ENCODE peak calls at places on chromosomes 13 and 19, in ten cellular contexts. E is IMR-90, Q is K562, J is heart left ventricle, L is breast epithelium, I is stomach, S is suprapubic skin, T is adrenal gland, K is tibial nerve, F is thyroid gland. B is an unnamed sample.

GRCh38 chr13:73190477-73190876 is 131.7 kb downstream of the KLF5 start:
- DNase-seq in L (no peak), S (no peak), T (no peak), F (no peak), J (no peak), I (no peak), K (peak), Q (no peak), E (no peak), B (no peak)

GRCh38 chr19:55482128-55482961 is 2.6 kb upstream of the NAT14 start:
- DNase-seq in F (no peak), K (no peak), J (peak), L (no peak), S (no peak), Q (no peak), T (no peak), I (no peak), E (no peak), B (no peak)

GRCh38 chr19:7506385-7507328 is 9.2 kb upstream of the ZNF358 start:
- DNase-seq in J (peak), I (peak), E (peak), F (peak), Q (peak), T (peak), L (no peak), S (no peak), K (peak), B (peak)

GRCh38 chr13:24660023-24660806 is 20.0 kb upstream of the ATP12A start:
- DNase-seq in T (no peak), Q (no peak), J (no peak), I (no peak), L (no peak), S (no peak), F (no peak), E (no peak), K (no peak), B (no peak)

GRCh38 chr13:44048326-44048725 is 168.6 kb downstream of the LACC1 start:
- DNase-seq in Q (peak), F (no peak), T (no peak), S (no peak), K (no peak), J (no peak), I (no peak), E (no peak), L (no peak), B (no peak)

GRCh38 chr13:93624371-93624777 is 397.8 kb downstream of the GPC6 start:
- DNase-seq in F (no peak), E (no peak), K (no peak), I (no peak), L (no peak), J (no peak), Q (no peak), S (no peak), T (no peak), B (no peak)

GRCh38 chr13:21060063-21060826 is 1.1 kb downstream of the LATS2 start:
- DNase-seq in Q (no peak), L (no peak), T (no peak), E (peak), J (peak), S (no peak), F (peak), I (peak), K (peak), B (no peak)

GRCh38 chr13:112140366-112140765 is 73.4 kb downstream of the SOX1 start:
- DNase-seq in T (no peak), J (no peak), L (peak), F (no peak), S (no peak), Q (no peak), E (no peak), K (no peak), I (peak), B (no peak)

DNA sequence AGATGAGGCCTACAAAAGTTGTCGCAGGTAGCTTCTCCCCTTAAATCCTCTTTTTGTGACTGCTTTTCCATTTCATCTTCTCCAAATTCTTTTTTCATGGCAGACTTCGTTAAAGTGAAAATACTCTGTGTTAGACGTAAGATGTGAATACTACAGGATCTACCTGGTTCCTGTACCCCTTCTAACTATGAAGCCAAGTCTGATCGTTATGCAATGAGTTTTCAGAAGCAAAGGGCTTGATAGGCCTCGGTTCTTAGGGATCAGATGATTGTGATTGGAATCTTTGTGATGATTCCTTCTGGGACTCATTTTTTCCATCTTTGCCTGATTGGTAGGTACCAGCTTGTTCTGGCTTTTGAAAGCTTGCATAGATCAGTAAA is 86.9 kb downstream of the PCCA start:
- DNase-seq in J (no peak), Q (no peak), E (no peak), S (no peak), I (no peak), T (no peak), K (no peak), L (no peak), F (no peak), B (no peak)
- TF ChIP-seq POLR2A in J (no peak), Q (no peak), E (no peak), S (no peak), I (no peak), T (no peak), K (no peak), L (no peak), F (no peak), B (no peak)

GRCh38 chr19:54460230-54461005 is 3.2 kb downstream of the LENG9 start:
- DNase-seq in T (peak), Q (no peak), K (no peak), L (no peak), S (no peak), F (no peak), I (no peak), E (no peak), J (no peak), B (no peak)

GRCh38 chr19:54458648-54459281 is 4.8 kb downstream of the LENG9 start:
- DNase-seq in L (no peak), Q (no peak), T (peak), K (no peak), E (no peak), I (no peak), S (no peak), J (no peak), F (no peak), B (no peak)

GRCh38 chr19:54457773-54458647 is 5.6 kb downstream of the LENG9 start:
- DNase-seq in I (no peak), J (no peak), E (no peak), S (no peak), F (no peak), K (no peak), L (no peak), T (no peak), Q (no peak), B (no peak)

GRCh38 chr19:54461201-54462071 is 2.1 kb downstream of the LENG9 start:
- DNase-seq in E (peak), L (no peak), S (peak), J (no peak), F (no peak), Q (no peak), T (no peak), K (no peak), I (no peak), B (no peak)

GRCh38 chr19:54459282-54460229 is 4.0 kb downstream of the LENG9 start:
- DNase-seq in E (no peak), I (no peak), S (no peak), F (no peak), K (no peak), J (no peak), L (no peak), Q (no peak), T (no peak), B (no peak)
- TF ChIP-seq POLR2A in E (no peak), I (no peak), S (no peak), F (no peak), K (no peak), J (no peak), L (no peak), Q (peak), T (no peak), B (no peak)

GRCh38 chr19:51122112-51122981 is 2.4 kb upstream of the SIGLEC9 start:
- DNase-seq in L (no peak), E (no peak), J (peak), Q (peak), K (no peak), T (no peak), S (no peak), I (no peak), F (no peak), B (peak)
- TF ChIP-seq POLR2A in L (no peak), E (no peak), J (peak), Q (no peak), K (no peak), T (no peak), S (no peak), I (no peak), F (no peak), B (no peak)

GRCh38 chr19:3505598-3506383 is at the start of gene FZR1:
- DNase-seq in Q (peak), T (peak), S (peak), K (peak), F (peak), E (peak), L (peak), I (peak), J (peak), B (peak)
- TF ChIP-seq POLR2A in Q (peak), T (no peak), S (peak), K (peak), F (peak), E (peak), L (peak), I (no peak), J (peak), B (peak)

DNA sequence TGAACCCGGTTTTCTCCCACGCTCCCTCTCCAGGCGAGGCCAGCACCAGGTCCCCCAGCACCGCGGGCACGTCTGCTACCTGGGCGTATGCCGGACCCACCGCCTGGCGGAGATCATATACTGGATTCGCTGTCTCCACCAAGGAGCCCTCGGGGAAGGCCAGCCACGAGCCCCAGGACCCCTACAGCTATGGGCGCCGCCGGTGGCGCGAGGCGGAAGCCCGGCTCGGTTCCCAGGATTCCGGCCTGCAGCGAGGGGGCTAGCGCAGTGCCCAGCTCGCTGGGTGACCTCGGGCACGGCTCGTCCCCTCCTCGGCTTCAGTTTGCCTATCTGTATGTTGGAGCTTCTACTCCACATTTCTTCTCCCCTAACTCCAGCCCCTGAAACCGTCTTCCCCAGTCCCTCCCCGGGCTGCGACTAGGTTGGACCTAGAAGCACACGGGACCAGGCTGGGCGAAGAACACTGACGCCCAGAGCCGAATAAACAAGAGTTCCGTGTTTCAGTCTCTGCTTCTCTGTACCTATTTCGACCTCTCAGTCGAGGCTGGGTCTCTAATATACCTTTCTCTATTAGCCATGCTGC is 752 bp upstream of the CPT1C start:
- DNase-seq in L (no peak), I (no peak), J (no peak), K (no peak), Q (no peak), S (peak), F (no peak), T (no peak), E (no peak), B (no peak)
- TF ChIP-seq POLR2A in L (no peak), I (no peak), J (no peak), K (no peak), Q (no peak), S (no peak), F (no peak), T (no peak), E (no peak), B (no peak)

DNA sequence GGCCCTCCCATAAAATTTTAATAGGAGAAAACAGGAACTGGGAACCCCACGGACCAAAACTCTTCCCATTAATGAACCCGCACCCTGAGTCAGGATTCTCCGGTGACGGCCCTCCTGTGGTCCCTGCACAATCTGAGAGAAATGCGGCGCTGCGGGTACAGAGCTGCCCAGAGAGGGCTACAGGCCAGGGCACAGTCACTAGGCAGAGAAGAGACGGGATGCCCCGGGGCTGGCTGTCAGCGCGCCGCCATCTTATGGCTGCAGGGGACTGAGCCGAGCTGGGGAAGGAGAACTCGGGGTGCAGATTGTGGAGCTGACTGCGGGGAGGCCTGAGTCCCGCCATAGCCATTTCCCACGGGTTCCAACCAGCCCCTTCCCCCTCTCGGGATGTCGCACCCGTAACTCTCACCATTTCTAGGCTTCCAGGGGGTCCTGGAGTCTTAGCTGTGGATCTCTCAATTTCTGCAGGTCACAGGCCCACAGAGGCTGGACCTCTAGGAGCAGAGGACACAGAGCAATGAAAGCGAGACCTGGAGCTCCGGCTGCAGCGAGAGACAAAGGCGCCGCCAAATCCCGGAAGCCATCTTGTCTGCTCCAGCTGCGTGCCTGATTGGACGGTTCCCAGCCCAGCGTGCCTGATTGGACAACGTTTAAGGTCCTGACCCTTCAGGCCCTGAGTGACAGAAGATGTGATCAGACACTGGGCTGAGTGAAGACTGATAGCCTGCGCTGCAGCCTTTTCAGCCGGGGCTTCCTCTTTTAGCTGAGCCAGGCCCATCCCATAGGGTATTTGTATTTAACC is at the start of gene ZNF675:
- DNase-seq in L (peak), E (peak), T (peak), I (peak), J (peak), F (peak), K (peak), S (peak), Q (peak), B (peak)
- TF ChIP-seq POLR2A in L (no peak), E (peak), T (peak), I (no peak), J (peak), F (no peak), K (peak), S (no peak), Q (peak), B (peak)

DNA sequence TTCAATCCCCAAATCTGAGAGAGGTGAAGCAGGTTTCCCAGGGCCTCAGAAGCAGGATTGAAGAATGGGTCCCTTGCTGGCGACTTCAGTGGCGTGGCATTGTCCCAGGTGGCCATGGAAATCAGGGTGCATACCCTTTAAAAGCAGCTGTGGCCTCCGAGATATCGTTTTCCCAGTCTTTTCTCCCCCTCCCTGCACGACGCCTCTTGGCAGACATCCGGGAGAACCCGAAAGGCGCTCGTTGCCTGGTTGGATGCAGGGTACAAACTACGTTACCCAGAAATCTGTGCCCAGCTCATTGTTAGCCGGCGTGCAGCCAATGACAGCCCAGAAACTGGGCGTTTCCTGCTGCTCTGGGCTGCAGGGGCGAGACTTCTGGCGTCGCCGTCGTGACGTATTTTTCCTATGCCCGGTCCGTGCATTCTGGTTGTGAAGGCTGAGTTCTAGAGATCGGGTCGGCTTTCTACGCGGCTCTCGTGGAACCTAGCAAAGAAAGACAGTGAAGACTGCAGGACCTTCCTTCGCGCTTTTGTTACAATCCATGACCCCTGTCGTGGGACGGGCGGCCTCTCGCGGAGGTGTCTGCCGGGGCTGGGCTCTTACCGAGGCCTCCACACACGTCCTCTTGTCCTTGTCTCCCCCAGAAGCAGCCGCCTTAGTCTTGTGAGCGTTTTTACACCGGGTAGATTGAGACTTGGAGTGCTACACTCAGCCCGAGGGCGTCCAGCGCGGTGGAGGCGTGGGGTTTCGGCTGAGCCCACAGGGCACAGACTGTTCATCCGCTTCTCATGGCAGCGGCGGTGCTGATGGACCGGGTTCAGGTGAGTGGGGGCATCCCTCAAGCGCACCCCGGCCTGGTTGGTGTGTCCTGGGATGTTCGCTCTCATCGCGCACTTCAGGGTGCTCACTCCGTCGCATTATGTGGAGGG is at the start of gene ZNF304:
- DNase-seq in S (peak), J (peak), K (peak), Q (peak), I (peak), L (peak), E (peak), F (peak), T (peak), B (peak)
- TF ChIP-seq POLR2A in S (no peak), J (peak), K (no peak), Q (peak), I (no peak), L (no peak), E (peak), F (no peak), T (no peak), B (peak)

GRCh38 chr13:101341464-101341863 is 74.8 kb downstream of the NALCN start:
- DNase-seq in L (no peak), K (no peak), T (no peak), I (no peak), E (peak), S (no peak), Q (no peak), F (no peak), J (no peak), B (no peak)
- TF ChIP-seq POLR2A in L (no peak), K (no peak), T (no peak), I (no peak), E (no peak), S (no peak), Q (no peak), F (no peak), J (no peak), B (no peak)

GRCh38 chr13:113448545-113448884 is 4.8 kb downstream of the ADPRHL1 start:
- DNase-seq in Q (peak), T (no peak), I (peak), F (peak), K (no peak), S (no peak), L (peak), E (no peak), J (peak), B (no peak)

GRCh38 chr13:113446488-113446854 is 6.8 kb downstream of the ADPRHL1 start:
- DNase-seq in J (no peak), K (no peak), E (no peak), L (no peak), I (no peak), S (no peak), T (no peak), Q (no peak), F (no peak), B (no peak)

GRCh38 chr13:113447596-113447995 is 5.7 kb downstream of the ADPRHL1 start:
- DNase-seq in S (no peak), J (no peak), F (no peak), T (no peak), L (peak), Q (no peak), K (no peak), I (no peak), E (no peak), B (no peak)

GRCh38 chr13:113443991-113444390 is 9.3 kb downstream of the ADPRHL1 start:
- DNase-seq in T (no peak), F (no peak), K (no peak), J (peak), I (no peak), L (peak), S (no peak), E (no peak), Q (no peak), B (no peak)

DNA sequence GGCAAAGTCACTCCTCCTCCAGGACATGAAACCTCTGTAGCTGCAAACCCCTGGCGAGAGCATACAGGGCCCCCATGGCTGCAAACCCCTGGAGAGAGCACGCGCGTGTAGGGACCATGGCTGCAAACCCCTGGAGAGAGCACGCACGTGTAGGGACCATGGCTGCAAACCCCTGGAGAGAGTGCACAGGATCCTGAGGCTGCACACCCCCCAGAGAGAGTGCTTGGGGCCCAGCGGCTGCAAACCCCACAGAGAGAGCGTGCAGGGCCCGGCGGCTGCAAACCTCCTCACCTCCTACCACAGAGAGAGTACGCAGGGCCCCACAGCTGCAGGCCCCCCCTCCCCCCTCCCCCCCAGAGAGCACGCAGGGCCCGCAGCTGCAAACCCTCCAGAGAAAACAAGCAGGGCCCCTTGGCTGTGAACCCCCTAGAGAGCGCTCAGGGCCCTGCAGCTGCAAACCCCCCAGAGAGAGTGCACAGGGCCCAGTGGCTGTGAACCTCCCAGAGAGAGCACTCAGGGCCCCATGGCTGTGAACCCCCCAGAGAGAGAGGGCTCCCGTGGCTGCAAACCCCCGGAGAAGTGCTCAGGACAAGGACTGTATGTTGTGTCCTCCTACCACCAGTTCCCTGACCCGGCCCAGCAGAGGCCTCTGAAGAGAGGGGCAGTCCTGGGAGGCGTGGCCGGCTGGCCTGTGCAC is 7.3 kb downstream of the ADPRHL1 start:
- DNase-seq in T (no peak), L (peak), F (no peak), J (no peak), Q (no peak), S (no peak), I (no peak), E (no peak), K (no peak), B (no peak)
- TF ChIP-seq POLR2A in T (no peak), L (no peak), F (no peak), J (no peak), Q (no peak), S (no peak), I (no peak), E (no peak), K (no peak), B (no peak)